ENCODE peak calls at places on chromosomes 6 and 20, in four cellular contexts. G is body of pancreas, I is fibroblast of lung, H is cardiac muscle cell. E is an unnamed sample.

GRCh38 chr6:165245287-165245686 is 64.1 kb downstream of the C6orf118 start:
- DNase-seq in G (no peak), I (no peak), H (peak; percentile 28), E (no peak)

GRCh38 chr6:157929765-157930319 is 51.8 kb upstream of the SYNJ2 start:
- DNase-seq in G (no peak), I (no peak), H (no peak), E (no peak)

GRCh38 chr6:102387351-102388033 is 994.0 kb downstream of the GRIK2 start:
- DNase-seq in G (no peak), I (no peak), H (no peak), E (no peak)

GRCh38 chr6:3287308-3287707 is 28.6 kb downstream of the PSMG4 start:
- DNase-seq in G (peak; percentile 20), I (no peak), H (no peak), E (no peak)

GRCh38 chr20:11333634-11334033 is 584.1 kb upstream of the BTBD3 start:
- DNase-seq in G (no peak), I (no peak), H (no peak), E (no peak)

GRCh38 chr6:37113976-37114375 is 56.0 kb upstream of the PIM1 start:
- DNase-seq in G (no peak), I (no peak), H (no peak), E (no peak)

GRCh38 chr6:118768904-118769325 is 117.5 kb upstream of the CEP85L start:
- DNase-seq in G (no peak), I (no peak), H (no peak), E (no peak)

GRCh38 chr6:138493413-138493812 is 5.9 kb downstream of the NHSL1 start:
- DNase-seq in G (peak; percentile 52), I (peak; percentile 10), H (peak; percentile 17), E (no peak)

GRCh38 chr6:145705561-145705960 is 29.8 kb downstream of the EPM2A start:
- DNase-seq in G (no peak), I (peak; percentile 46), H (no peak), E (no peak)

GRCh38 chr20:44707259-44707580 is 7.9 kb upstream of the CCN5 start:
- DNase-seq in G (no peak), I (no peak), H (no peak), E (no peak)

GRCh38 chr6:47162793-47163192 is 120.7 kb upstream of the ADGRF1 start:
- DNase-seq in G (no peak), I (no peak), H (no peak), E (no peak)

GRCh38 chr20:37234254-37234581 is 27.4 kb downstream of the GHRH start:
- DNase-seq in G (no peak), I (no peak), H (no peak), E (no peak)

GRCh38 chr6:129183039-129183438 is 300.1 kb downstream of the LAMA2 start:
- DNase-seq in G (no peak), I (peak; percentile 15), H (no peak), E (no peak)

GRCh38 chr20:50506270-50506579 is 4.0 kb upstream of the PTPN1 start:
- DNase-seq in G (no peak), I (no peak), H (no peak), E (no peak)

GRCh38 chr6:160818934-160819333 is 116.9 kb downstream of the PLG start:
- DNase-seq in G (no peak), I (no peak), H (no peak), E (no peak)

GRCh38 chr20:53797085-53797484 is 203.4 kb upstream of the ZNF217 start:
- DNase-seq in G (no peak), I (no peak), H (no peak), E (no peak)

GRCh38 chr6:4344317-4344899 is 209.0 kb upstream of the ECI2 start:
- DNase-seq in G (no peak), I (no peak), H (no peak), E (no peak)

GRCh38 chr20:52812231-52812847 is 159.8 kb upstream of the TSHZ2 start:
- DNase-seq in G (no peak), I (no peak), H (no peak), E (no peak)

GRCh38 chr6:106974337-106974998 is at the start of gene CD24:
- DNase-seq in G (peak; percentile 90), I (no peak), H (peak; percentile 82), E (peak; percentile 89)

GRCh38 chr6:75378101-75378500 is 93.5 kb upstream of the TMEM30A start:
- DNase-seq in G (no peak), I (no peak), H (no peak), E (no peak)

GRCh38 chr6:43669050-43669921 is 18.3 kb downstream of the MRPS18A start:
- DNase-seq in G (peak; percentile 45), I (peak; percentile 49), H (peak; percentile 11), E (peak; percentile 43)

GRCh38 chr6:144443157-144443556 is 158.0 kb downstream of the UTRN start:
- DNase-seq in G (no peak), I (no peak), H (no peak), E (no peak)

GRCh38 chr6:144438103-144438502 is 153.0 kb downstream of the UTRN start:
- DNase-seq in G (no peak), I (no peak), H (no peak), E (no peak)

GRCh38 chr6:144437105-144437504 is 152.0 kb downstream of the UTRN start:
- DNase-seq in G (no peak), I (no peak), H (no peak), E (no peak)

GRCh38 chr6:144435602-144436426 is 150.7 kb downstream of the UTRN start:
- DNase-seq in G (no peak), I (no peak), H (no peak), E (no peak)

GRCh38 chr6:144439016-144439415 is 153.9 kb downstream of the UTRN start:
- DNase-seq in G (no peak), I (no peak), H (no peak), E (no peak)
- H3K36me3 ChIP-seq in G (peaks cover 29% of the 10 kb centered on the region), I (peaks cover 6% of the 10 kb centered on the region), H (peaks cover 47% of the 10 kb centered on the region), E (no peaks in the 10 kb centered on the region)

DNA sequence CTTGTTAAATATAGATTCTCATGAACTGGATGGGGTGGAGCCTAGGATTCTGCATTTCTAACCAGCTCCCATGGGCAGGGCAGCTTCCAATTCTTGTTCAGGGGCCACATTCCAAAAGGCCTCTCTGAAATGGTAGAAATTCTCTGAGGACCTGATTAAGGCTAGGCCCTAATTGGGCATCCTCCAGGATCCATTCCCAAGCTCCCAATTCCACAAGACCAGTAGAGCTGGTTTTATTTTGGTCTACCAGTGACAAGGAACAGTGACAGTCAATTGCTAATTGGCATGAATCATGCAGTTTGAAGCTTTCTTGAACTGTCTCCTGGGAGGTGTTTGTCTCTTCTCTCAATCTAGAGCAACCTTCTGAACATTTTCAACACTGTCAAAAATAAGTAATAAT is 3.0 kb downstream of the THBD start:
- DNase-seq in G (no peak), I (no peak), H (no peak), E (no peak)
- H3K4me1 ChIP-seq in G (peaks cover 36% of the 10 kb centered on the region), I (no peaks in the 10 kb centered on the region), H (peaks cover 4% of the 10 kb centered on the region), E (peaks cover 15% of the 10 kb centered on the region)

DNA sequence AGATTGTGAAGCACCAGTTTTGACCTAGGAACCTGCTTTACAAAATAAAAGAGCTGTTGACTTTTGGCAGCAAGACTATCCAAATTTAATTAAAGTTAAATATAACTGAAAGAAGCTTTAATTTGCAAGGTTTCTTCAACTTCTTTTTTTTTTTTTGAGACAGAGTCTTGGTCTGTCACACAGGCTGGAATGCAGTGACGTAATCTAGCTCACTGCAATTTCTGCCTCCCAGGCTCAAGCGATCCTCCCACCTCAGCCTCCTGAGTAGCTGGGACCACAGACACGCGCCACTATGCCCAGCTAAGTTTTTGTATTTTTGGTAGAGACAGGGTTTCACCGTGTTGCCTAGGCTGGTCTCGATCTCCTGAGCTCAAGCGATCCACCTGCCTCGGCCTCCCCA is 13.7 kb upstream of the CSE1L start:
- DNase-seq in G (no peak), I (no peak), H (no peak), E (no peak)
- H3K36me3 ChIP-seq in G (peaks cover 29% of the 10 kb centered on the region), I (peaks cover 3% of the 10 kb centered on the region), H (peaks cover 39% of the 10 kb centered on the region), E (peaks cover 9% of the 10 kb centered on the region)

DNA sequence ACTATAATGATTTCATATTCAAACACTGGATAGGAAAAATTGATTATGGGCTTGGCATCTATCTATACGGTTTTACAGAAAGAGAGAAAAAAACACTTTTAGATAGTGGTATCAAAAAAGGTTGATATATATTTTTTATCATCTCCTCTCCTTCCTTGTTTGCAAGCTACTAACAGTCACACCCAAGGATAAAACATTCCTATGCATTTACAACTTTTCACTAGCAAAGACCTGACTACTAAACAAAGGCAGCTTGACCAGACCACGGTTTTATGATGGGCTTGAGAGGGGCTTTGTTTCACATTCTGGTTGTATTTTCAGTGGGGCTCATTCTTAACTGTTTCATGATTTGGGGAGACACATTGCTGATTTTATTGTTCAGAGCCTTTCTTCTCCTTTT is 477.6 kb upstream of the CITED2 start:
- DNase-seq in G (no peak), I (no peak), H (no peak), E (no peak)
- H3K4me1 ChIP-seq in G (peaks cover 10% of the 10 kb centered on the region), I (peaks cover 12% of the 10 kb centered on the region), H (peaks cover 14% of the 10 kb centered on the region), E (peaks cover 27% of the 10 kb centered on the region)

GRCh38 chr20:63206878-63207277 is 9.1 kb downstream of the YTHDF1 start:
- DNase-seq in G (no peak), I (no peak), H (no peak), E (no peak)
- H3K36me3 ChIP-seq in G (peaks cover 28% of the 10 kb centered on the region), I (peaks cover 27% of the 10 kb centered on the region), H (peaks cover 44% of the 10 kb centered on the region), E (no peaks in the 10 kb centered on the region)

GRCh38 chr6:30816791-30817739 is 67.3 kb upstream of the DDR1 start:
- DNase-seq in G (no peak), I (no peak), H (no peak), E (no peak)
- H3K4me1 ChIP-seq in G (peaks cover 14% of the 10 kb centered on the region), I (peaks cover 19% of the 10 kb centered on the region), H (peaks cover 36% of the 10 kb centered on the region), E (peaks cover 41% of the 10 kb centered on the region)

GRCh38 chr20:61982240-61982950 is 83.3 kb downstream of the TAF4 start:
- DNase-seq in G (no peak), I (no peak), H (no peak), E (no peak)
- H3K36me3 ChIP-seq in G (peaks cover 3% of the 10 kb centered on the region), I (peaks cover 2% of the 10 kb centered on the region), H (no peaks in the 10 kb centered on the region), E (no peaks in the 10 kb centered on the region)

E was measured in mucosa of descending colon.